ENCODE peak calls at places on chromosomes 2 and 18, in seven cellular contexts. One of them, this sample, is unnamed.

GRCh38 chr2:39547811-39548719 is 111.0 kb upstream of the MAP4K3 start:
- DNase-seq in nephron progenitor cell: no peak
- DNase-seq in endothelial cell: no peak
- DNase-seq in neural crest cell: no peak
- DNase-seq in GM12892: no peak
- DNase-seq in stimulated activated naive CD4-positive, alpha-beta T cell: no peak
- DNase-seq in psoas muscle: no peak
- DNase-seq in this sample: no peak

GRCh38 chr2:191679818-191680600 is 2.1 kb downstream of the NABP1 start:
- DNase-seq in nephron progenitor cell: no peak
- DNase-seq in endothelial cell: no peak
- DNase-seq in neural crest cell: no peak
- DNase-seq in GM12892: no peak
- DNase-seq in stimulated activated naive CD4-positive, alpha-beta T cell: no peak
- DNase-seq in psoas muscle: no peak
- DNase-seq in this sample: no peak

GRCh38 chr2:96508521-96509113 is 3.5 kb upstream of the NEURL3 start:
- DNase-seq in nephron progenitor cell: no peak
- DNase-seq in endothelial cell: no peak
- DNase-seq in neural crest cell: no peak
- DNase-seq in GM12892: no peak
- DNase-seq in stimulated activated naive CD4-positive, alpha-beta T cell: no peak
- DNase-seq in psoas muscle: peak; percentile 53
- DNase-seq in this sample: no peak

GRCh38 chr2:204260162-204260877 is 285.0 kb upstream of the PARD3B start:
- DNase-seq in nephron progenitor cell: peak; percentile 82
- DNase-seq in endothelial cell: peak; percentile 77
- DNase-seq in neural crest cell: peak; percentile 79
- DNase-seq in GM12892: no peak
- DNase-seq in stimulated activated naive CD4-positive, alpha-beta T cell: peak; percentile 17
- DNase-seq in psoas muscle: peak; percentile 57
- DNase-seq in this sample: peak; percentile 7

GRCh38 chr2:223056656-223057418 is 4.8 kb downstream of the KCNE4 start:
- DNase-seq in nephron progenitor cell: no peak
- DNase-seq in endothelial cell: no peak
- DNase-seq in neural crest cell: no peak
- DNase-seq in GM12892: no peak
- DNase-seq in stimulated activated naive CD4-positive, alpha-beta T cell: no peak
- DNase-seq in psoas muscle: no peak
- DNase-seq in this sample: no peak

GRCh38 chr2:186518945-186519344 is 32.9 kb downstream of the ZC3H15 start:
- DNase-seq in nephron progenitor cell: no peak
- DNase-seq in endothelial cell: no peak
- DNase-seq in neural crest cell: no peak
- DNase-seq in GM12892: no peak
- DNase-seq in stimulated activated naive CD4-positive, alpha-beta T cell: no peak
- DNase-seq in psoas muscle: no peak
- DNase-seq in this sample: no peak

GRCh38 chr2:35281702-35282101 is 1073.9 kb upstream of the CRIM1 start:
- DNase-seq in nephron progenitor cell: no peak
- DNase-seq in endothelial cell: no peak
- DNase-seq in neural crest cell: no peak
- DNase-seq in GM12892: no peak
- DNase-seq in stimulated activated naive CD4-positive, alpha-beta T cell: no peak
- DNase-seq in psoas muscle: no peak
- DNase-seq in this sample: no peak

GRCh38 chr18:31819925-31820229 is 59.2 kb upstream of the SLC25A52 start:
- DNase-seq in nephron progenitor cell: no peak
- DNase-seq in endothelial cell: no peak
- DNase-seq in neural crest cell: no peak
- DNase-seq in GM12892: no peak
- DNase-seq in stimulated activated naive CD4-positive, alpha-beta T cell: no peak
- DNase-seq in psoas muscle: no peak
- DNase-seq in this sample: no peak

GRCh38 chr2:3727397-3728045 is 24.1 kb downstream of the DCDC2C start:
- DNase-seq in nephron progenitor cell: no peak
- DNase-seq in endothelial cell: no peak
- DNase-seq in neural crest cell: no peak
- DNase-seq in GM12892: no peak
- DNase-seq in stimulated activated naive CD4-positive, alpha-beta T cell: no peak
- DNase-seq in psoas muscle: no peak
- DNase-seq in this sample: no peak

GRCh38 chr18:13194239-13194638 is 24.3 kb upstream of the LDLRAD4 start:
- DNase-seq in nephron progenitor cell: no peak
- DNase-seq in endothelial cell: no peak
- DNase-seq in neural crest cell: no peak
- DNase-seq in GM12892: no peak
- DNase-seq in stimulated activated naive CD4-positive, alpha-beta T cell: no peak
- DNase-seq in psoas muscle: no peak
- DNase-seq in this sample: no peak

GRCh38 chr2:15436195-15436594 is 124.9 kb downstream of the NBAS start:
- DNase-seq in nephron progenitor cell: no peak
- DNase-seq in endothelial cell: no peak
- DNase-seq in neural crest cell: no peak
- DNase-seq in GM12892: no peak
- DNase-seq in stimulated activated naive CD4-positive, alpha-beta T cell: no peak
- DNase-seq in psoas muscle: no peak
- DNase-seq in this sample: no peak

This sample was measured in effector CD8-positive, alpha-beta T cell.